ENCODE peak calls at places on chromosomes 6 and 20, in seven cellular contexts. T, J, K, V, M, O and U are unnamed samples.

GRCh38 chr6:69973138-69973537 is 106.8 kb downstream of the COL19A1 start:
- DNase-seq in T (no peak), J (no peak), K (no peak), V (no peak), M (no peak), O (no peak), U (no peak)

GRCh38 chr6:2375443-2375842 is 130.0 kb upstream of the GMDS start:
- DNase-seq in T (no peak), J (no peak), K (no peak), V (no peak), M (no peak), O (no peak), U (no peak)

GRCh38 chr20:56353356-56353755 is 5.4 kb upstream of the FAM210B start:
- DNase-seq in T (no peak), J (peak; percentile 25), K (no peak), V (no peak), M (no peak), O (no peak), U (no peak)

GRCh38 chr6:56535626-56536025 is 107.1 kb downstream of the DST start:
- DNase-seq in T (no peak), J (no peak), K (no peak), V (no peak), M (no peak), O (no peak), U (no peak)

GRCh38 chr20:55918471-55918870 is 86.8 kb downstream of the CBLN4 start:
- DNase-seq in T (no peak), J (no peak), K (no peak), V (no peak), M (no peak), O (no peak), U (no peak)

GRCh38 chr20:20955837-20956236 is 150.3 kb downstream of the LINC00237 start:
- DNase-seq in T (no peak), J (no peak), K (no peak), V (no peak), M (no peak), O (peak; percentile 10), U (no peak)

GRCh38 chr6:144007779-144008500 is at the start of gene PLAGL1:
- DNase-seq in T (no peak), J (no peak), K (peak; percentile 37), V (peak; percentile 76), M (peak; percentile 57), O (peak; percentile 32), U (peak; percentile 63)

GRCh38 chr20:17856024-17856564 is 112.5 kb downstream of the SNX5 start:
- DNase-seq in T (no peak), J (no peak), K (no peak), V (no peak), M (no peak), O (no peak), U (no peak)

GRCh38 chr6:24126586-24127192 is 674 bp downstream of the NRSN1 start:
- DNase-seq in T (peak; percentile 6), J (no peak), K (peak; percentile 46), V (peak; percentile 50), M (no peak), O (peak; percentile 77), U (no peak)

GRCh38 chr6:131840936-131841583 is 33.2 kb downstream of the ENPP1 start:
- DNase-seq in T (no peak), J (no peak), K (no peak), V (no peak), M (no peak), O (no peak), U (no peak)

GRCh38 chr20:49028684-49029083 is 17.4 kb upstream of the CSE1L start:
- DNase-seq in T (no peak), J (no peak), K (peak; percentile 58), V (peak; percentile 46), M (no peak), O (no peak), U (no peak)

GRCh38 chr20:62495798-62496325 is 20.1 kb upstream of the GATA5 start:
- DNase-seq in T (no peak), J (no peak), K (no peak), V (no peak), M (no peak), O (no peak), U (no peak)

GRCh38 chr6:140225587-140226438 is 851.4 kb upstream of the CITED2 start:
- DNase-seq in T (peak; percentile 49), J (no peak), K (no peak), V (peak; percentile 79), M (no peak), O (no peak), U (no peak)

GRCh38 chr20:8131598-8132014 is 460 bp upstream of the PLCB1 start:
- DNase-seq in T (no peak), J (no peak), K (no peak), V (no peak), M (no peak), O (no peak), U (no peak)

GRCh38 chr6:1609662-1610496 is at the start of gene FOXC1:
- DNase-seq in T (no peak), J (no peak), K (peak; percentile 88), V (peak; percentile 91), M (peak; percentile 64), O (peak; percentile 76), U (peak; percentile 89)

GRCh38 chr6:16006681-16007080 is 122.2 kb upstream of the MYLIP start:
- DNase-seq in T (no peak), J (no peak), K (peak; percentile 8), V (no peak), M (no peak), O (no peak), U (no peak)

GRCh38 chr6:127100510-127101140 is 17.8 kb upstream of the RSPO3 start:
- DNase-seq in T (no peak), J (no peak), K (no peak), V (no peak), M (no peak), O (no peak), U (no peak)

GRCh38 chr6:136783495-136784270 is 8.6 kb downstream of the MAP3K5 start:
- DNase-seq in T (no peak), J (no peak), K (no peak), V (peak; percentile 31), M (no peak), O (no peak), U (no peak)